ENCODE peak calls at places on chromosome 18, in four cellular contexts. One of them, this sample, is unnamed.

GRCh38 chr18:30132959-30133358 is 909.6 kb downstream of the DSC3 start:
- DNase-seq in uterus: no peak
- DNase-seq in kidney epithelial cell: no peak
- DNase-seq in colonic mucosa: no peak
- DNase-seq in this sample: no peak

GRCh38 chr18:80109676-80110078 is 615 bp downstream of the ADNP2 start:
- DNase-seq in colonic mucosa: peak; percentile 57
- DNase-seq in kidney epithelial cell: no peak
- DNase-seq in uterus: peak; percentile 33
- DNase-seq in this sample: peak; percentile 42

GRCh38 chr18:45588831-45589558 is 26.3 kb upstream of the SLC14A2 start:
- DNase-seq in colonic mucosa: no peak
- DNase-seq in uterus: peak; percentile 61
- DNase-seq in kidney epithelial cell: no peak
- DNase-seq in this sample: no peak

GRCh38 chr18:79961527-79962291 is 2.7 kb upstream of the HSBP1L1 start:
- DNase-seq in uterus: no peak
- DNase-seq in kidney epithelial cell: no peak
- DNase-seq in colonic mucosa: no peak
- DNase-seq in this sample: peak; percentile 87

GRCh38 chr18:32714571-32715148 is 58.2 kb downstream of the KLHL14 start:
- DNase-seq in kidney epithelial cell: peak; percentile 62
- DNase-seq in colonic mucosa: peak; percentile 58
- DNase-seq in uterus: no peak
- DNase-seq in this sample: no peak

GRCh38 chr18:2968559-2968958 is 44.4 kb downstream of the LPIN2 start:
- DNase-seq in colonic mucosa: no peak
- DNase-seq in kidney epithelial cell: no peak
- DNase-seq in uterus: no peak
- DNase-seq in this sample: no peak

GRCh38 chr18:55774505-55774904 is 186.5 kb upstream of the TCF4 start:
- DNase-seq in kidney epithelial cell: no peak
- DNase-seq in uterus: no peak
- DNase-seq in colonic mucosa: no peak
- DNase-seq in this sample: no peak

GRCh38 chr18:69397096-69397495 is 3.6 kb upstream of the DOK6 start:
- DNase-seq in uterus: no peak
- DNase-seq in kidney epithelial cell: no peak
- DNase-seq in colonic mucosa: no peak
- DNase-seq in this sample: no peak

GRCh38 chr18:34131008-34131407 is 93.7 kb downstream of the NOL4 start:
- DNase-seq in uterus: no peak
- DNase-seq in colonic mucosa: no peak
- DNase-seq in kidney epithelial cell: no peak
- DNase-seq in this sample: no peak

GRCh38 chr18:63464434-63464833 is 12.3 kb upstream of the SERPINB5 start:
- DNase-seq in colonic mucosa: no peak
- DNase-seq in kidney epithelial cell: no peak
- DNase-seq in uterus: no peak
- DNase-seq in this sample: no peak

GRCh38 chr18:62412248-62412979 is 87.3 kb downstream of the TNFRSF11A start:
- DNase-seq in kidney epithelial cell: no peak
- DNase-seq in uterus: no peak
- DNase-seq in colonic mucosa: no peak
- DNase-seq in this sample: no peak

GRCh38 chr18:56368066-56368465 is 270.3 kb downstream of the TXNL1 start:
- DNase-seq in kidney epithelial cell: no peak
- DNase-seq in colonic mucosa: no peak
- DNase-seq in uterus: no peak
- DNase-seq in this sample: no peak

GRCh38 chr18:76458522-76459311 is 36.3 kb downstream of the ZNF516 start:
- DNase-seq in uterus: no peak
- DNase-seq in colonic mucosa: no peak
- DNase-seq in kidney epithelial cell: no peak
- DNase-seq in this sample: peak; percentile 54

GRCh38 chr18:816088-816653 is 4.1 kb upstream of the YES1 start:
- DNase-seq in colonic mucosa: no peak
- DNase-seq in uterus: no peak
- DNase-seq in kidney epithelial cell: no peak
- DNase-seq in this sample: no peak

GRCh38 chr18:28794459-28795245 is 617.7 kb upstream of the CDH2 start:
- DNase-seq in uterus: no peak
- DNase-seq in colonic mucosa: no peak
- DNase-seq in kidney epithelial cell: peak; percentile 12
- DNase-seq in this sample: no peak

GRCh38 chr18:80176334-80177080 is 67.4 kb downstream of the ADNP2 start:
- DNase-seq in uterus: peak; percentile 31
- DNase-seq in kidney epithelial cell: no peak
- DNase-seq in colonic mucosa: no peak
- DNase-seq in this sample: no peak

GRCh38 chr18:13885009-13885408 is 30.3 kb downstream of the MC2R start:
- DNase-seq in kidney epithelial cell: no peak
- DNase-seq in uterus: no peak
- DNase-seq in colonic mucosa: no peak
- DNase-seq in this sample: no peak

GRCh38 chr18:7846315-7846714 is 279.2 kb downstream of the PTPRM start:
- DNase-seq in kidney epithelial cell: no peak
- DNase-seq in colonic mucosa: no peak
- DNase-seq in uterus: no peak
- DNase-seq in this sample: no peak

GRCh38 chr18:24942144-24942543 is 409.8 kb downstream of the ZNF521 start:
- DNase-seq in kidney epithelial cell: no peak
- DNase-seq in uterus: no peak
- DNase-seq in colonic mucosa: no peak
- DNase-seq in this sample: no peak

GRCh38 chr18:66734451-66734850 is 130.6 kb upstream of the CDH19 start:
- DNase-seq in kidney epithelial cell: no peak
- DNase-seq in uterus: no peak
- DNase-seq in colonic mucosa: no peak
- DNase-seq in this sample: no peak

GRCh38 chr18:68725341-68725740 is 10.4 kb upstream of the TMX3 start:
- DNase-seq in colonic mucosa: no peak
- DNase-seq in uterus: no peak
- DNase-seq in kidney epithelial cell: no peak
- DNase-seq in this sample: no peak

GRCh38 chr18:30106356-30106755 is 936.2 kb downstream of the DSC3 start:
- DNase-seq in kidney epithelial cell: no peak
- DNase-seq in uterus: no peak
- DNase-seq in colonic mucosa: no peak
- DNase-seq in this sample: no peak

GRCh38 chr18:54607213-54607934 is 16.3 kb downstream of the DYNAP start:
- DNase-seq in kidney epithelial cell: peak; percentile 83
- DNase-seq in uterus: no peak
- DNase-seq in colonic mucosa: peak; percentile 38
- DNase-seq in this sample: no peak

GRCh38 chr18:55116855-55117254 is 157.6 kb upstream of the CCDC68 start:
- DNase-seq in colonic mucosa: no peak
- DNase-seq in uterus: no peak
- DNase-seq in kidney epithelial cell: no peak
- DNase-seq in this sample: no peak

GRCh38 chr18:47120428-47120827 is 29.9 kb downstream of the HDHD2 start:
- DNase-seq in colonic mucosa: no peak
- DNase-seq in uterus: no peak
- DNase-seq in kidney epithelial cell: no peak
- DNase-seq in this sample: no peak

GRCh38 chr18:78246041-78246440 is 733.6 kb upstream of the SALL3 start:
- DNase-seq in uterus: no peak
- DNase-seq in kidney epithelial cell: no peak
- DNase-seq in colonic mucosa: no peak
- DNase-seq in this sample: no peak

GRCh38 chr18:45828917-45829811 is 3.7 kb downstream of the SIGLEC15 start:
- DNase-seq in uterus: no peak
- DNase-seq in kidney epithelial cell: no peak
- DNase-seq in colonic mucosa: no peak
- DNase-seq in this sample: peak; percentile 59

GRCh38 chr18:77124452-77124922 is 8.1 kb downstream of the MBP start:
- DNase-seq in colonic mucosa: no peak
- DNase-seq in uterus: no peak
- DNase-seq in kidney epithelial cell: no peak
- DNase-seq in this sample: peak; percentile 49

DNA sequence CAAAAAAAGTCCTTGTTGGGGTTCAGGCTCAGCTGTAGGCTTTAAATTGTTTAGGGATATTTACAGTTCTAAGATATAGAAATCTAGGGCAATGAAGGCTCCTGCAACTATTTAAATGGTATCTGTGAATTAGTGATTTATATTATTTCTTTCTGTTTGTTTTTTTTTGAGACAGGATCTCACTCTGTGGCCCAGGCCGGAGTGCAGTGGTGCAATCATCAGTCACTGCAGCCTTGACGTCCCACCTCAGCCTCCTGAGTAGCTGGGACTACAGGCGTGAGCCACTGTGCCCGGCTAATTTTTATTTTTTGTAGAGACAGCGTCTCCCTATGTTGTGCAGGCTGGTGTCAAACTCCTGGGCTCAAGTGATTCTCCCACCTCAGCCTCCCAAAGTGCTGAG is 32.3 kb upstream of the NDUFV2 start:
- DNase-seq in uterus: no peak
- DNase-seq in kidney epithelial cell: no peak
- DNase-seq in colonic mucosa: no peak
- DNase-seq in this sample: no peak
- H3K4me3 ChIP-seq in uterus: no peak overlapping the region
- H3K4me3 ChIP-seq in kidney epithelial cell: no peak overlapping the region
- H3K4me3 ChIP-seq in colonic mucosa: no peak overlapping the region
- H3K4me3 ChIP-seq in this sample: no peak overlapping the region

GRCh38 chr18:48784654-48785053 is 166.1 kb downstream of the SMAD7 start:
- DNase-seq in colonic mucosa: no peak
- DNase-seq in uterus: no peak
- DNase-seq in kidney epithelial cell: no peak
- DNase-seq in this sample: no peak

GRCh38 chr18:48781990-48782368 is 168.8 kb downstream of the SMAD7 start:
- DNase-seq in uterus: no peak
- DNase-seq in kidney epithelial cell: no peak
- DNase-seq in colonic mucosa: no peak
- DNase-seq in this sample: no peak

GRCh38 chr18:48782381-48782841 is 168.4 kb downstream of the SMAD7 start:
- DNase-seq in kidney epithelial cell: no peak
- DNase-seq in uterus: peak; percentile 43
- DNase-seq in colonic mucosa: no peak
- DNase-seq in this sample: no peak

GRCh38 chr18:48785091-48785614 is 165.6 kb downstream of the SMAD7 start:
- DNase-seq in uterus: no peak
- DNase-seq in colonic mucosa: no peak
- DNase-seq in kidney epithelial cell: no peak
- DNase-seq in this sample: peak; percentile 48

DNA sequence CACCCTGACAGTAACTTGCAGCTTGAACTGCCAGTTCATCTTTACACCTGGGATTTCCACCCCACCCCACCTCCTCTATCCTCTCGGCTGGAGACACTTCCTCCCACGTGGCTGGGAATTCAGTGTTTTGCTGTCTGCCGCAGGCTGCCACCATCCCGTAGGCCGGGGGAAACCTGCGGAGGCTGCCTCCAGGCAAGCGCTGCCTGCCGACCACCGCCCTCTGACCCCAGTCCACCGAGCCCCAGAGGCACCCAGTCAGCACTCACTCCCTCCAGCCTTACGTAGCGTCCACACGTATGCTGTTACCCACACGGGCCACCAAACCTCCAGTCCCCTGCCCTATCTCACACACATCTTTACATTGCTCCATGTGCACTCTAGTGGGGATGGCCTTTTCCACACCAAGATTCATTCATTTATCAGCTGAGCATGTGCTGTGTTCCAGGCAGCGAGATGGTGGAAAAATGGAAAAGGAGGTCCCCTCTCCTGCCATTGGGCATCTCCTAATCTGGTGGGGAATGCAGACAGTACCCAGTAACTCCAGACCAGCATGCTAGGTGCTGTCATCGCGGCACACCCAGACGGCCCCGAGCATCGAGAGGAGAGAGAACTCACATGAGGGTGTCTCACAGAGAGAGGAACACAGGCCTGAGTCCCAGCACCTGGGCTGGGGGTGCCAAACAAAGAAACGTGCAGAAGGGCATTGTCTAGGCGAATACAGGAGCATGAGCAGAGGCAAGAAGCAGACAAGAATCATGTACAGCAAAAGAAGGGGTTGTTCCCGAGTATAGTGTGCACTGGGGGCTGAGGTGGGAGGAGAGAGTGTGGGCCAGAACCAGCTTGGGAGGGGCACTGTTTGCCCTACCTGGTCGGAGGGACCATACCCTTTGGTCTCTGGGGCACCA is 166.9 kb downstream of the SMAD7 start:
- DNase-seq in colonic mucosa: no peak
- DNase-seq in uterus: no peak
- DNase-seq in kidney epithelial cell: no peak
- DNase-seq in this sample: peak; percentile 66
- H3K4me3 ChIP-seq in colonic mucosa: no peak overlapping the region
- H3K4me3 ChIP-seq in uterus: no peak overlapping the region
- H3K4me3 ChIP-seq in kidney epithelial cell: no peak overlapping the region
- H3K4me3 ChIP-seq in this sample: no peak overlapping the region

GRCh38 chr18:22936515-22936914 is 3.4 kb downstream of the RBBP8 start:
- DNase-seq in uterus: no peak
- DNase-seq in kidney epithelial cell: no peak
- DNase-seq in colonic mucosa: no peak
- DNase-seq in this sample: no peak
- H3K4me3 ChIP-seq in uterus: no peak overlapping the region
- H3K4me3 ChIP-seq in kidney epithelial cell: no peak overlapping the region
- H3K4me3 ChIP-seq in colonic mucosa: no peak overlapping the region
- H3K4me3 ChIP-seq in this sample: no peak overlapping the region

DNA sequence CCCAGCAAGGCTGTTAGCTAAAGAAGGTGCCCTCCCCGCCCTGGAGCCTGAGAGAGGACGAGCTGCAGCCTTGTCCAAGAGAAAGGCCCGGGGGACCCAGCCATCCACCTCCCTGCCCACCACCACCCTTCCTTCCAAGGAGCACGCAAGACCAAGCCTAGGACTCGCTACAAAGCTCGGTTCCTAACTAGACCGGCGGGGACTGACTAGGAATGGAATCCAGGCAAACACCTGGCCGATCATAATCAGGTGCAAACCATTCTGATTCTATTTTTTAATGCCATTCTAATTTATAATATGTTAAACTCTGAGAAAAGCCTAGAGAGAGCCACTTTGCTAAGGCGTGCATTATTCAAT is 19.7 kb upstream of the TUBB6 start:
- DNase-seq in uterus: no peak
- DNase-seq in kidney epithelial cell: no peak
- DNase-seq in colonic mucosa: no peak
- DNase-seq in this sample: no peak
- H3K4me3 ChIP-seq in uterus: peak overlapping the region; percentile 33
- H3K4me3 ChIP-seq in kidney epithelial cell: peak overlapping the region; percentile 41
- H3K4me3 ChIP-seq in colonic mucosa: peak overlapping the region; percentile 24
- H3K4me3 ChIP-seq in this sample: no peak overlapping the region

DNA sequence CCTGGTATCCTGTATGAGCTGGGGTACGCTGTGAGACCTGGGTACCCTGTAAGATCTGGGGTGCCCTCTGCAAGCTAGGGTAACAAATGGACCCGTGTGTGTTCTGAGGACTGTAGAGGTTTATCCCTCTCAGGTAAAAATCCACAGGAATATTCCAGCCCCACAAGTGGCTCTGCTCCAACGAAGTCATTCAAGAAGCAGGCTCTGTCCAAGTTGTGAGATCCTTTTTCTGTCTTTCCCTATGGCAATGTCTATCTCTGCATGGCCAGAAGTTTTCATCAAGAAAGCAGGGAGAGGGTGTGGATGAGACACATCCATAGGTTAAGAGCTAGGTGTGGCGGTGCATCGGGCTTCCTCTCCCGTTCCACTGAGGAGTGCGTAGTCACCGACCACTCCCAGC is 43.0 kb downstream of the PTGR3 start:
- DNase-seq in uterus: no peak
- DNase-seq in kidney epithelial cell: no peak
- DNase-seq in colonic mucosa: no peak
- DNase-seq in this sample: no peak
- H3K4me3 ChIP-seq in uterus: no peak overlapping the region
- H3K4me3 ChIP-seq in kidney epithelial cell: no peak overlapping the region
- H3K4me3 ChIP-seq in colonic mucosa: no peak overlapping the region
- H3K4me3 ChIP-seq in this sample: no peak overlapping the region